ENCODE peak calls at places on chromosomes 6 and 20, in six cellular contexts. One of them, this sample, is unnamed.
A peak's percentile ranks its signal among the peaks of the same experiment; 100 is the strongest.

GRCh38 chr6:43753570-43754183 is 16.3 kb upstream of the VEGFA start:
- DNase-seq in ovary: no peak
- DNase-seq in body of pancreas: no peak
- DNase-seq in Peyer's patch: peak; percentile 5
- DNase-seq in spleen: no peak
- DNase-seq in tibial nerve: no peak
- DNase-seq in this sample: peak; percentile 5

GRCh38 chr6:7542065-7542877 is 800 bp downstream of the DSP start:
- DNase-seq in body of pancreas: peak; percentile 53
- DNase-seq in Peyer's patch: peak; percentile 53
- DNase-seq in spleen: peak; percentile 86
- DNase-seq in ovary: peak; percentile 36
- DNase-seq in tibial nerve: no peak
- DNase-seq in this sample: peak; percentile 45

GRCh38 chr6:22904413-22904812 is 335.0 kb downstream of the HDGFL1 start:
- DNase-seq in body of pancreas: peak; percentile 11
- DNase-seq in tibial nerve: no peak
- DNase-seq in ovary: no peak
- DNase-seq in Peyer's patch: no peak
- DNase-seq in spleen: no peak
- DNase-seq in this sample: no peak

GRCh38 chr6:163814494-163815364 is 400.2 kb downstream of the QKI start:
- DNase-seq in ovary: no peak
- DNase-seq in body of pancreas: no peak
- DNase-seq in spleen: no peak
- DNase-seq in Peyer's patch: no peak
- DNase-seq in tibial nerve: peak; percentile 57
- DNase-seq in this sample: peak; percentile 27

GRCh38 chr6:57040011-57040410 is 6.5 kb upstream of the KIAA1586 start:
- DNase-seq in tibial nerve: no peak
- DNase-seq in spleen: no peak
- DNase-seq in body of pancreas: no peak
- DNase-seq in Peyer's patch: no peak
- DNase-seq in ovary: no peak
- DNase-seq in this sample: no peak

GRCh38 chr6:158373209-158373608 is 60.9 kb downstream of the TULP4 start:
- DNase-seq in ovary: no peak
- DNase-seq in body of pancreas: no peak
- DNase-seq in Peyer's patch: no peak
- DNase-seq in spleen: no peak
- DNase-seq in tibial nerve: no peak
- DNase-seq in this sample: no peak

GRCh38 chr6:71419954-71420692 is 131.5 kb downstream of the OGFRL1 start:
- DNase-seq in ovary: peak; percentile 65
- DNase-seq in spleen: peak; percentile 79
- DNase-seq in tibial nerve: peak; percentile 8
- DNase-seq in Peyer's patch: no peak
- DNase-seq in body of pancreas: peak; percentile 71
- DNase-seq in this sample: peak; percentile 27

GRCh38 chr6:104987218-104987617 is 30.3 kb downstream of the LIN28B start:
- DNase-seq in Peyer's patch: no peak
- DNase-seq in ovary: no peak
- DNase-seq in tibial nerve: no peak
- DNase-seq in spleen: no peak
- DNase-seq in body of pancreas: no peak
- DNase-seq in this sample: no peak

GRCh38 chr6:62740171-62740570 is 454.1 kb upstream of the KHDRBS2 start:
- DNase-seq in tibial nerve: no peak
- DNase-seq in Peyer's patch: no peak
- DNase-seq in body of pancreas: no peak
- DNase-seq in spleen: no peak
- DNase-seq in ovary: no peak
- DNase-seq in this sample: no peak

GRCh38 chr6:167565884-167566491 is 241.1 kb downstream of the TTLL2 start:
- DNase-seq in spleen: peak; percentile 84
- DNase-seq in ovary: no peak
- DNase-seq in body of pancreas: peak; percentile 50
- DNase-seq in Peyer's patch: peak; percentile 53
- DNase-seq in tibial nerve: peak; percentile 62
- DNase-seq in this sample: peak; percentile 68

GRCh38 chr20:62503414-62504178 is 27.8 kb upstream of the GATA5 start:
- DNase-seq in Peyer's patch: no peak
- DNase-seq in tibial nerve: no peak
- DNase-seq in ovary: no peak
- DNase-seq in spleen: no peak
- DNase-seq in body of pancreas: no peak
- DNase-seq in this sample: no peak

GRCh38 chr20:62968378-62969178 is 16.1 kb downstream of the SLC17A9 start:
- DNase-seq in tibial nerve: no peak
- DNase-seq in body of pancreas: no peak
- DNase-seq in Peyer's patch: no peak
- DNase-seq in spleen: no peak
- DNase-seq in ovary: no peak
- DNase-seq in this sample: no peak

GRCh38 chr20:51628533-51629398 is 86.2 kb upstream of the NFATC2 start:
- DNase-seq in spleen: no peak
- DNase-seq in Peyer's patch: no peak
- DNase-seq in ovary: no peak
- DNase-seq in body of pancreas: no peak
- DNase-seq in tibial nerve: no peak
- DNase-seq in this sample: no peak

GRCh38 chr6:118317581-118318563 is 230.2 kb upstream of the PLN start:
- DNase-seq in spleen: no peak
- DNase-seq in tibial nerve: peak; percentile 52
- DNase-seq in Peyer's patch: no peak
- DNase-seq in ovary: no peak
- DNase-seq in body of pancreas: no peak
- DNase-seq in this sample: no peak

GRCh38 chr6:111552241-111552744 is 53.4 kb downstream of the TRAF3IP2 start:
- DNase-seq in Peyer's patch: peak; percentile 56
- DNase-seq in tibial nerve: peak; percentile 73
- DNase-seq in spleen: no peak
- DNase-seq in body of pancreas: peak; percentile 83
- DNase-seq in ovary: peak; percentile 77
- DNase-seq in this sample: peak; percentile 81

GRCh38 chr20:13877789-13878188 is 93.0 kb downstream of the NDUFAF5 start:
- DNase-seq in tibial nerve: no peak
- DNase-seq in spleen: no peak
- DNase-seq in Peyer's patch: no peak
- DNase-seq in body of pancreas: no peak
- DNase-seq in ovary: no peak
- DNase-seq in this sample: no peak

GRCh38 chr6:131065824-131066171 is 2.8 kb upstream of the EPB41L2 start:
- DNase-seq in body of pancreas: no peak
- DNase-seq in Peyer's patch: no peak
- DNase-seq in tibial nerve: no peak
- DNase-seq in ovary: no peak
- DNase-seq in spleen: no peak
- DNase-seq in this sample: no peak

GRCh38 chr6:126040826-126041225 is 54.5 kb downstream of the TRMT11 start:
- DNase-seq in tibial nerve: no peak
- DNase-seq in body of pancreas: peak; percentile 42
- DNase-seq in Peyer's patch: no peak
- DNase-seq in ovary: no peak
- DNase-seq in spleen: no peak
- DNase-seq in this sample: no peak

GRCh38 chr6:157110620-157111019 is 212.7 kb downstream of the TMEM242 start:
- DNase-seq in tibial nerve: no peak
- DNase-seq in Peyer's patch: no peak
- DNase-seq in body of pancreas: no peak
- DNase-seq in ovary: no peak
- DNase-seq in spleen: no peak
- DNase-seq in this sample: no peak

GRCh38 chr6:45801471-45802289 is 214.0 kb downstream of the CLIC5 start:
- DNase-seq in body of pancreas: no peak
- DNase-seq in Peyer's patch: no peak
- DNase-seq in spleen: no peak
- DNase-seq in tibial nerve: no peak
- DNase-seq in ovary: no peak
- DNase-seq in this sample: no peak

GRCh38 chr6:12152023-12152960 is 137.9 kb upstream of the EDN1 start:
- DNase-seq in Peyer's patch: no peak
- DNase-seq in tibial nerve: no peak
- DNase-seq in spleen: no peak
- DNase-seq in ovary: no peak
- DNase-seq in body of pancreas: no peak
- DNase-seq in this sample: no peak

GRCh38 chr6:127267742-127268588 is 1.3 kb downstream of the RNF146 start:
- DNase-seq in Peyer's patch: no peak
- DNase-seq in body of pancreas: no peak
- DNase-seq in tibial nerve: no peak
- DNase-seq in spleen: no peak
- DNase-seq in ovary: no peak
- DNase-seq in this sample: no peak

GRCh38 chr6:155498370-155498769 is 42.7 kb upstream of the NOX3 start:
- DNase-seq in spleen: no peak
- DNase-seq in tibial nerve: no peak
- DNase-seq in body of pancreas: no peak
- DNase-seq in Peyer's patch: no peak
- DNase-seq in ovary: no peak
- DNase-seq in this sample: no peak

GRCh38 chr20:24337551-24337950 is 131.9 kb upstream of the SYNDIG1 start:
- DNase-seq in Peyer's patch: no peak
- DNase-seq in tibial nerve: no peak
- DNase-seq in body of pancreas: no peak
- DNase-seq in ovary: no peak
- DNase-seq in spleen: no peak
- DNase-seq in this sample: no peak

GRCh38 chr6:13863699-13864155 is 49.4 kb upstream of the MCUR1 start:
- DNase-seq in ovary: no peak
- DNase-seq in spleen: no peak
- DNase-seq in Peyer's patch: peak; percentile 59
- DNase-seq in body of pancreas: no peak
- DNase-seq in tibial nerve: no peak
- DNase-seq in this sample: no peak

GRCh38 chr6:18465410-18466154 is 78.4 kb downstream of the RNF144B start:
- DNase-seq in body of pancreas: peak; percentile 42
- DNase-seq in tibial nerve: no peak
- DNase-seq in spleen: no peak
- DNase-seq in ovary: no peak
- DNase-seq in Peyer's patch: no peak
- DNase-seq in this sample: no peak

GRCh38 chr6:34990971-34991560 is 102.0 kb downstream of the ANKS1A start:
- DNase-seq in ovary: no peak
- DNase-seq in spleen: no peak
- DNase-seq in tibial nerve: no peak
- DNase-seq in body of pancreas: no peak
- DNase-seq in Peyer's patch: no peak
- DNase-seq in this sample: no peak

DNA sequence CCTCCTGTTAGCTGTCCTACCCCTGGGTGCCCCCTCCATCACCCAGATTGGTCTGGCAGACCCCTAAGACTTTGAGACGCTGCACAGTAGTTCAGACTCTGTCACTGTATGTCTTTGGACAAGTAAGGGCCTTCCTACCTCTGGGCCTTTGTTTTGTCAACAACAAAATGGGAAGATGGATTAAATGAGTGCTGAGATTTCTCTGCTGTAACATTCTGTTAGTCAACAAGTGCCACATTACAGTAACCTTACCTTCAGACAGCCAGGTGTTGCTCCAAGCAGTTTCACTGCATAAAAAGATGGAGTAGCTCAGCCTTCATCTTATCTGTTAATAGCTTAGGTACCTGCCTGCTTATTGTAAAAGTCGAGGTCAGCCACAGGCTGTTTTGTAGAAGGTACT is 16.0 kb downstream of the CHMP4B start:
- DNase-seq in tibial nerve: no peak
- DNase-seq in Peyer's patch: no peak
- DNase-seq in body of pancreas: no peak
- DNase-seq in spleen: no peak
- DNase-seq in ovary: no peak
- DNase-seq in this sample: no peak
- H3K4me1 ChIP-seq in tibial nerve: peaks cover 79% of the 10 kb centered on the region
- H3K4me1 ChIP-seq in Peyer's patch: peaks cover 25% of the 10 kb centered on the region
- H3K4me1 ChIP-seq in body of pancreas: peaks cover 81% of the 10 kb centered on the region
- H3K4me1 ChIP-seq in spleen: peaks cover 85% of the 10 kb centered on the region
- H3K4me1 ChIP-seq in ovary: peaks cover 41% of the 10 kb centered on the region
- H3K4me1 ChIP-seq in this sample: peaks cover 74% of the 10 kb centered on the region

GRCh38 chr20:33731693-33732165 is at the start of gene ZNF341:
- DNase-seq in tibial nerve: peak; percentile 56
- DNase-seq in Peyer's patch: peak; percentile 95
- DNase-seq in body of pancreas: peak; percentile 92
- DNase-seq in ovary: peak; percentile 96
- DNase-seq in spleen: peak; percentile 98
- DNase-seq in this sample: peak; percentile 90
- TF ChIP-seq POLR2A in tibial nerve: no peak
- TF ChIP-seq POLR2A in Peyer's patch: no peak
- TF ChIP-seq POLR2A in body of pancreas: no peak
- TF ChIP-seq POLR2A in ovary: no peak
- TF ChIP-seq POLR2A in spleen: no peak
- TF ChIP-seq POLR2A in this sample: peak; percentile 51

GRCh38 chr6:3343089-3343901 is 84.5 kb downstream of the PSMG4 start:
- DNase-seq in tibial nerve: no peak
- DNase-seq in body of pancreas: no peak
- DNase-seq in Peyer's patch: no peak
- DNase-seq in ovary: no peak
- DNase-seq in spleen: no peak
- DNase-seq in this sample: no peak

GRCh38 chr6:3346476-3346875 is 87.7 kb downstream of the PSMG4 start:
- DNase-seq in body of pancreas: no peak
- DNase-seq in Peyer's patch: no peak
- DNase-seq in ovary: no peak
- DNase-seq in tibial nerve: no peak
- DNase-seq in spleen: no peak
- DNase-seq in this sample: no peak

GRCh38 chr6:3347826-3348225 is 89.1 kb downstream of the PSMG4 start:
- DNase-seq in body of pancreas: no peak
- DNase-seq in tibial nerve: no peak
- DNase-seq in spleen: no peak
- DNase-seq in Peyer's patch: no peak
- DNase-seq in ovary: no peak
- DNase-seq in this sample: no peak

GRCh38 chr6:3347237-3347636 is 88.5 kb downstream of the PSMG4 start:
- DNase-seq in ovary: no peak
- DNase-seq in tibial nerve: no peak
- DNase-seq in body of pancreas: no peak
- DNase-seq in Peyer's patch: no peak
- DNase-seq in spleen: no peak
- DNase-seq in this sample: no peak

DNA sequence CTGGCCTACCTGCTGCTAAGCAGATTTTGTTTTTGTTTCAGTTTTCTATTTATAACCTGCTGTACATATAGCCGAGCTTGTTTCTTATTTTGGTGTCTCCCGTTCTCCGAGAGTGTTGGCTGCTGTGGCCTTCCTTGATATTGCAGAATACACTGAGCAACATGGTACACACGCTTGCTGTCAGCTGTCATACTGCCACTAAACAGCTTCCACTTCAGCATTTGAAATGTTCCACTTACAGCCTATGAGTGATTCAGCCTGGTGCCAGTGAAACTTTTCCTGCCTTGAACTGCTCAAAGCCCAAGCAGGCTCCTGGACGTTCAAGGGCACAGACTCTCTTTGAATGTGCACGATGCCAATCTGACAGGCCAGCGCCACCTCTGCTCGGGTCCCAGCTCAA is 87.1 kb downstream of the PSMG4 start:
- DNase-seq in ovary: no peak
- DNase-seq in Peyer's patch: no peak
- DNase-seq in body of pancreas: peak; percentile 53
- DNase-seq in spleen: no peak
- DNase-seq in tibial nerve: no peak
- DNase-seq in this sample: peak; percentile 70
- H3K4me1 ChIP-seq in ovary: no peaks in the 10 kb centered on the region
- H3K4me1 ChIP-seq in Peyer's patch: no peaks in the 10 kb centered on the region
- H3K4me1 ChIP-seq in body of pancreas: peaks cover 45% of the 10 kb centered on the region
- H3K4me1 ChIP-seq in spleen: peaks cover 17% of the 10 kb centered on the region
- H3K4me1 ChIP-seq in tibial nerve: peaks cover 41% of the 10 kb centered on the region
- H3K4me1 ChIP-seq in this sample: no peaks in the 10 kb centered on the region

GRCh38 chr6:151391021-151391470 is 313 bp downstream of the ZBTB2 start:
- DNase-seq in body of pancreas: peak; percentile 76
- DNase-seq in spleen: peak; percentile 96
- DNase-seq in Peyer's patch: peak; percentile 87
- DNase-seq in ovary: peak; percentile 90
- DNase-seq in tibial nerve: peak; percentile 69
- DNase-seq in this sample: peak; percentile 76
- TF ChIP-seq POLR2A in body of pancreas: no peak
- TF ChIP-seq POLR2A in spleen: no peak
- TF ChIP-seq POLR2A in Peyer's patch: no peak
- TF ChIP-seq POLR2A in ovary: no peak
- TF ChIP-seq POLR2A in tibial nerve: no peak
- TF ChIP-seq POLR2A in this sample: no peak